ENCODE peak calls at places on chromosome 18, in ten cellular contexts. G is cardiac fibroblast, P is cardiac muscle cell, C is epithelial cell of esophagus, D is AG09309, J is heart left ventricle, V is psoas muscle, S is GM23338, F is transverse colon, H is prostate gland. E is an unnamed sample.

GRCh38 chr18:62324917-62325805 is at the start of gene TNFRSF11A:
- DNase-seq in G (peak), P (no peak), C (peak), D (no peak), J (peak), V (peak), S (peak), F (peak), H (peak), E (no peak)

GRCh38 chr18:9838144-9838877 is 47.5 kb upstream of the TXNDC2 start:
- DNase-seq in G (no peak), P (peak), C (no peak), D (peak), J (peak), V (no peak), S (peak), F (no peak), H (no peak), E (peak)

GRCh38 chr18:77557030-77557429 is 307.4 kb downstream of the GALR1 start:
- DNase-seq in G (peak), P (peak), C (no peak), D (no peak), J (no peak), V (no peak), S (peak), F (no peak), H (no peak), E (no peak)

GRCh38 chr18:38237796-38238195 is 672.2 kb upstream of the CELF4 start:
- DNase-seq in G (no peak), P (no peak), C (no peak), D (no peak), J (no peak), V (no peak), S (no peak), F (no peak), H (no peak), E (no peak)

GRCh38 chr18:54775686-54776085 is 52.6 kb upstream of the RAB27B start:
- DNase-seq in G (peak), P (peak), C (peak), D (peak), J (no peak), V (no peak), S (peak), F (no peak), H (no peak), E (peak)

GRCh38 chr18:68769423-68769822 is 28.5 kb upstream of the CCDC102B start:
- DNase-seq in G (peak), P (peak), C (peak), D (peak), J (no peak), V (no peak), S (no peak), F (no peak), H (no peak), E (no peak)

GRCh38 chr18:24104486-24104885 is 34.4 kb upstream of the CABYR start:
- DNase-seq in G (no peak), P (no peak), C (no peak), D (no peak), J (no peak), V (no peak), S (no peak), F (no peak), H (no peak), E (no peak)

GRCh38 chr18:10715791-10716190 is 190.0 kb downstream of the NAPG start:
- DNase-seq in G (peak), P (peak), C (peak), D (peak), J (no peak), V (no peak), S (no peak), F (no peak), H (no peak), E (peak)

GRCh38 chr18:45104071-45104440 is 423.4 kb downstream of the SETBP1 start:
- DNase-seq in G (no peak), P (no peak), C (no peak), D (no peak), J (no peak), V (no peak), S (no peak), F (no peak), H (no peak), E (no peak)

GRCh38 chr18:13452448-13452811 is 233.9 kb downstream of the LDLRAD4 start:
- DNase-seq in G (peak), P (peak), C (no peak), D (peak), J (no peak), V (peak), S (peak), F (no peak), H (no peak), E (peak)

GRCh38 chr18:62279561-62279960 is 45.5 kb upstream of the TNFRSF11A start:
- DNase-seq in G (no peak), P (no peak), C (no peak), D (no peak), J (no peak), V (no peak), S (peak), F (no peak), H (no peak), E (no peak)

GRCh38 chr18:62325806-62326645 is 916 bp downstream of the TNFRSF11A start:
- DNase-seq in G (peak), P (no peak), C (peak), D (no peak), J (no peak), V (no peak), S (peak), F (peak), H (peak), E (no peak)

GRCh38 chr18:3538456-3538855 is 88.5 kb downstream of the TGIF1 start:
- DNase-seq in G (no peak), P (peak), C (no peak), D (no peak), J (no peak), V (no peak), S (no peak), F (no peak), H (peak), E (no peak)

GRCh38 chr18:3541549-3542386 is 91.8 kb downstream of the TGIF1 start:
- DNase-seq in G (no peak), P (no peak), C (peak), D (no peak), J (no peak), V (no peak), S (no peak), F (no peak), H (no peak), E (no peak)

GRCh38 chr18:3540805-3541548 is 91.0 kb downstream of the TGIF1 start:
- DNase-seq in G (no peak), P (no peak), C (peak), D (no peak), J (no peak), V (no peak), S (no peak), F (peak), H (no peak), E (no peak)

GRCh38 chr18:3544537-3544936 is 94.6 kb downstream of the TGIF1 start:
- DNase-seq in G (no peak), P (no peak), C (no peak), D (no peak), J (no peak), V (no peak), S (no peak), F (no peak), H (no peak), E (no peak)

DNA sequence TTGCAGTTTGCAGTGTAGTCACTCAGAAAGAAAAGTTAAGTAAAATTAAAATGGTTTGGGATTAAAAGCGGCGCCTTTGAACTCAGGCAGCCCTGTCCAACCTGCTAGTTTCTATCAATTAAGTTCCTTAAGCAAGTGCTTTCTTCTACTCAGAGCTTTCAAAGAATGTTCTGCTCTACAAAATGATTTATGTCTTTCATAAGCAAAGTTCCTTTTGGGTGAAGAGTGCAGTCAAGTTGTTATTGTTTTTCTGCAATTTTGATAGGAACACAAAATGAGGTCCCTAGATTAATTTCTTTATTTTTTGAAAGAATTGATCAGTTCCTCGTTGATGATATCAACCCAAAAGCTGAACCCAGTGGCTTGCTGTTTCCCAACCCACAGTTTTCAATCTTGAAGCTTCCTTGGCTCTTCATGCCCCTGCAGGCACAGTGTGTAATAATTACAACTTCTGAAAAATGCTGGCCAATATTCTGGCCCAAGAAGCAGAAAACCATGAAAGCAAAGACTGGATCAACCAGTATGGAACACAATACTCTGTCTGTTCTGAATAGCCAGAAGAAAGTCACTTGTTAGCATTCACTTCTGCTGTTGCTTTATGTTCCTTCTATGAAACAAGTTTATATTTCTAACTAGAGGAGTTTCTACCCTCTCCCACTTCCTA is 89.1 kb downstream of the TGIF1 start:
- DNase-seq in G (no peak), P (no peak), C (peak), D (no peak), J (no peak), V (no peak), S (no peak), F (no peak), H (peak), E (no peak)
- TF ChIP-seq CTCF in G (no peak), P (no peak), C (peak), D (no peak), J (no peak), V (no peak), S (no peak), F (no peak), H (no peak), E (no peak)

DNA sequence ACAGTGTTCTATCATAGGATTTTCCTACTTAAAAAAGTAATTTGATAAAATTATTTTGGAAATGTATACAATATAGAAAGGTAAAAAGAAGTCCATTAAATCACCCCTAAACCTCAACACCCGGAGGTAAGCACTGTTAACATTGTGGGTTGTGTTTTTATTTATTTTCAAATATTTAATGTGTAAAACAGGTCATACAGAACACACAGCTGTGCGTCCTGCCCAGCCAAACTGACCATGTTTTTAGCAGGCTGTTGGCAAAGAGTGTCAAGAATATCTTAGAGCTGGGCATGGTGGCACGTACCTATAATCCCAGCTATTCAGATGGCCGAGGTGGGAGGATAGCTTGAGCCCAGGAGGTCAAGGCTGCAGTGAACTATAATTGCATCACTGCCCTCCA is 78.8 kb upstream of the ZNF532 start:
- DNase-seq in G (no peak), P (no peak), C (peak), D (no peak), J (no peak), V (no peak), S (no peak), F (no peak), H (peak), E (no peak)
- H3K4me3 ChIP-seq in G (no peak), P (no peak), C (no peak), D (no peak), J (no peak), V (no peak), S (no peak), F (no peak), H (no peak), E (no peak)

GRCh38 chr18:31685097-31686082 is 1.0 kb upstream of the B4GALT6 start:
- DNase-seq in G (peak), P (peak), C (peak), D (no peak), J (peak), V (peak), S (peak), F (peak), H (peak), E (peak)

GRCh38 chr18:31686572-31686971 is 2.2 kb upstream of the B4GALT6 start:
- DNase-seq in G (no peak), P (no peak), C (no peak), D (no peak), J (no peak), V (no peak), S (no peak), F (no peak), H (no peak), E (no peak)

GRCh38 chr18:31688601-31689000 is 4.2 kb upstream of the B4GALT6 start:
- DNase-seq in G (no peak), P (no peak), C (no peak), D (no peak), J (no peak), V (no peak), S (no peak), F (no peak), H (no peak), E (no peak)

GRCh38 chr18:31687016-31687415 is 2.6 kb upstream of the B4GALT6 start:
- DNase-seq in G (no peak), P (no peak), C (no peak), D (no peak), J (no peak), V (no peak), S (no peak), F (no peak), H (no peak), E (no peak)

DNA sequence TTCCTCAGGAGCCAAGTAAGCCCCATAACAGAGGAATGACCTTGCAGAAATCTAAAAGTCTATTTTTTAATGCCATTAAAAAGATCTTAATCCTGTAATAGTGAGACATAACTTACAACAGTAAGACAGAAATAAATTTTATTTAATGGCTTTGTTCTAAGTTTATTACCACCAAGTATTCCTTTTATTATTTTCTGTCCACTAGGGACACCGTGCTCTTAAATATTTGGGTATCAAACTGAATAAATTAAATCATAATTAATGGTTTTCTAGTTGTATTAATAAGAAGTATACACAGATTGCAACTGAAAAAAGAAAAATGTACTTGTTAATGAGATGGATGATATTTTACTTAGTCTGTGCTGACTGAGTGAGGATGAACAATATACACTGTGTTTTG is 3.1 kb upstream of the B4GALT6 start:
- DNase-seq in G (no peak), P (no peak), C (no peak), D (no peak), J (no peak), V (no peak), S (no peak), F (no peak), H (no peak), E (no peak)
- TF ChIP-seq CTCF in G (peak), P (peak), C (no peak), D (no peak), J (no peak), V (no peak), S (no peak), F (no peak), H (no peak), E (no peak)

DNA sequence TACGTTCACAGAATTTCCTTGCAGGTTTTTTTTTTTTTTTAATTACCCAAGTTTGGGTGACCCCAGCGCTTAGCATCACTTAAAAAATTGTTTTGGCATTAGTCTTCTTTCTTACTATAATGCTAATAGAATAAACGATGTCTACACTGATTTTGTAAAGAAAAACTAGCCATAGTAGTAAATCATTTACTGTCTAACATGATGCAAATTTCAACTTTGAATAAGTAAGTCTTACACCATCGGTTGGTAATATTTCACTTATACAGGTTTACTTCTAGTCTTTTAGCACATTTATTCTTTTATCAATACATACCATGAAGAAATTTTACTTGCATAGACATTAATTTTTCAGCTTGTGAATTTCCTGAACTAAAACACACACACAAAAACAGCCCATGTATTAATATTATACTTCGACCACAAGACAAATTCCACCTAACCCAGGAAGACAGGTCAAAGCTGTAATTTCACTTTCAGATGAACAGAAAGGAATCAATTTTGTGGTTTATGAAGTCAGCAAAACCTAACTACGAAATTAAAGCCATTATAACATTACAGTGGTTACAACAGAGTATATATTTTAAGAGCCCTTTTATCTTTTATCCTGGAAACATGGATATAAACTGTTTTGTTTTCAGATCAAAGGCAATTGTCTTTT is 1.9 kb downstream of the YES1 start:
- DNase-seq in G (no peak), P (no peak), C (no peak), D (no peak), J (no peak), V (no peak), S (no peak), F (no peak), H (no peak), E (no peak)
- H3K4me3 ChIP-seq in G (peak), P (peak), C (peak), D (no peak), J (peak), V (peak), S (peak), F (no peak), H (no peak), E (peak)

GRCh38 chr18:47399475-47399874 is 148.0 kb upstream of the SKOR2 start:
- DNase-seq in G (no peak), P (no peak), C (no peak), D (no peak), J (no peak), V (no peak), S (no peak), F (no peak), H (no peak), E (no peak)

DNA sequence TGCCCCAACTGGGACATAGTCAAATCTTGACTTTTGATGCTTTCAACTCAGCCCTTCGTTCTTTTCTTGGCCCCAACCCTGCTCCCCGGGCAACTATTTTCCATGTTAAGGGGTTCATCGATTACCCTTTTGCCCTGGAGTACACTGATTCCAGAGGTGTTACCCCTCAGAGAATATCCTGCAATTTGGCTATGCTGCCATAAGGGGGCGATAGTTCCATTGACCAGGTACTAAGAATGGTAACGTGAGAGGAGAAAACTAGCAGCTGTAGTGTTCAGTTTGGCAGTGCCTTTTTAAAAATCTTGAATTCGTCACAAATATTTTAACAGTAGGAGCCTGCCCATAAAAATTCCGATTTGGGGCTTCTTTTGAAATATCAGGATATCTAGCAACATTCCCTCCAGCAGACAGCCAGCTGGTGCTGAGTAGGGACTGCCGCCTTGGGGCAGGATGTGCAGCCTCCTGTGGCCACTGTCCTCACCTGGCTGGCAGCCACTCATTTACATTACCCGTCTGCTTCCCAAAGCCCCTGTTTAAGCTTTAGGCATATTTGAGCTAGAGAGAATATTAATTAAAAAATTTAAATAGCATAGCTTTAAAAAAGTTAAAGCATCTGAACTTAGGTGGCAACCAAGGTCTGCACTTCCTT is 146.3 kb upstream of the SKOR2 start:
- DNase-seq in G (no peak), P (no peak), C (no peak), D (no peak), J (no peak), V (no peak), S (peak), F (peak), H (no peak), E (no peak)
- TF ChIP-seq CTCF in G (no peak), P (no peak), C (no peak), D (peak), J (no peak), V (no peak), S (peak), F (peak), H (peak), E (peak)

GRCh38 chr18:47151457-47151856 is 1.2 kb upstream of the HDHD2 start:
- DNase-seq in G (no peak), P (no peak), C (no peak), D (no peak), J (no peak), V (no peak), S (no peak), F (no peak), H (no peak), E (no peak)

GRCh38 chr18:47149457-47150028 is 757 bp downstream of the HDHD2 start:
- DNase-seq in G (no peak), P (peak), C (peak), D (no peak), J (no peak), V (no peak), S (peak), F (no peak), H (no peak), E (no peak)

GRCh38 chr18:47150824-47151366 is 595 bp upstream of the HDHD2 start:
- DNase-seq in G (no peak), P (no peak), C (peak), D (no peak), J (peak), V (peak), S (peak), F (peak), H (no peak), E (no peak)

DNA sequence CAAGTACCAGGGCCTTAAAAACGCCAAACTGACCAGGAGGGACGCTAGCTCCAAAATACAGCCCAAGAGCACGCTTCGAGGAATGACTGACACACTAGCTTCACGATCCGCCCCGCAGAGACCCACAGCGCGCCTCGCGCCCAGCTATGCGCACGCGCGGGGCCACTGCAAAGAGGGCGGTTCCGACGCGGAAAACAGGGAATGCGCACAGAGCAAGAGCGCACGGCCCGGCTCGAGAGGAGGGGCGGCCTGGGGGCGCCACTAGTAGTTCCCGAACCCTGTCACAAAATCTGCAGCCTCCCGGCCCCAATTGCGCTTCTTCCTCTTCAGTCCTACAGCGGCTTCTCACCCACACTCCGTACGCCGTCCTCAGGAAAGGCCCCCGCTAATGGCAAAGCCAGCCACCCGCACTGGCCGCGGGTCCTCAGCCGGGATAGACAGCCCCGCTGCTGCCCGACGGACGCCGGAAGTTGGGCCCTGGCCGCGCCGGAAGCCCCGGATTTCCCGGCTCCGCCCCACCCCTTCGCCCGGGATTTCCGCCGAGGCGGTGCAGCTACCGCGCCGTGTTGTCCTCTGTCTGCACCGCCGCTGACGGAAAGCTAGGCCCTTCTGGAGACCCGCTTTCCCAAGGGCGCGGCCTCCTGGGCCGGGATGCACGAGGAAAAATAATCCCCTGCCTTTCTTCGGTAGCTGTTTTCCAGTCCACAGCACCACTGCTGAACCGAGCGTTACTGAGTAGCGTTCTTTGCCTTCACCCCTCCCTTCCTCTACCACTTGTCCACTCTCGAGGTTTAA is at the start of gene HDHD2:
- DNase-seq in G (peak), P (peak), C (peak), D (peak), J (peak), V (peak), S (peak), F (peak), H (peak), E (peak)
- H3K4me3 ChIP-seq in G (peak), P (peak), C (peak), D (peak), J (peak), V (peak), S (peak), F (peak), H (peak), E (peak)